ENCODE peak calls at places on chromosome X, in seven cellular contexts. C, T, B, O, G, I and J are unnamed samples.
A peak's percentile ranks its signal among the peaks of the same experiment; 100 is the strongest.

GRCh38 chrX:108811891-108812290 is 75.5 kb upstream of the IRS4 start:
- DNase-seq in C (no peak), T (no peak), B (no peak), O (no peak), G (no peak), I (no peak), J (no peak)

GRCh38 chrX:12956704-12957541 is 18.0 kb upstream of the TMSB4X start:
- DNase-seq in C (no peak), T (peak; percentile 69), B (peak; percentile 68), O (no peak), G (no peak), I (peak; percentile 4), J (no peak)

GRCh38 chrX:51837926-51838325 is 55.5 kb upstream of the MAGED1 start:
- DNase-seq in C (no peak), T (no peak), B (peak; percentile 42), O (peak; percentile 52), G (no peak), I (peak; percentile 20), J (no peak)

GRCh38 chrX:40371376-40371775 is 209.4 kb upstream of the ATP6AP2 start:
- DNase-seq in C (no peak), T (no peak), B (no peak), O (no peak), G (no peak), I (no peak), J (no peak)

GRCh38 chrX:16869393-16870094 is 618 bp downstream of the RBBP7 start:
- DNase-seq in C (peak; percentile 61), T (peak; percentile 9), B (no peak), O (no peak), G (no peak), I (peak; percentile 77), J (no peak)

GRCh38 chrX:39605183-39605582 is 492.6 kb downstream of the BCOR start:
- DNase-seq in C (no peak), T (no peak), B (no peak), O (no peak), G (no peak), I (peak; percentile 43), J (no peak)

GRCh38 chrX:137305404-137305803 is 260.5 kb upstream of the ZIC3 start:
- DNase-seq in C (no peak), T (no peak), B (no peak), O (no peak), G (no peak), I (no peak), J (no peak)

GRCh38 chrX:50613846-50614245 is 143.2 kb upstream of the DGKK start:
- DNase-seq in C (no peak), T (peak; percentile 12), B (peak; percentile 34), O (no peak), G (no peak), I (no peak), J (no peak)

GRCh38 chrX:1388651-1389050 is 3.3 kb downstream of the SLC25A6 start:
- DNase-seq in C (peak; percentile 23), T (no peak), B (no peak), O (no peak), G (no peak), I (no peak), J (no peak)

GRCh38 chrX:65148232-65148631 is 172.0 kb upstream of the ZC4H2 start:
- DNase-seq in C (no peak), T (no peak), B (no peak), O (no peak), G (no peak), I (no peak), J (no peak)

GRCh38 chrX:77446029-77446585 is 1.1 kb upstream of the FGF16 start:
- DNase-seq in C (no peak), T (no peak), B (no peak), O (no peak), G (no peak), I (no peak), J (no peak)

GRCh38 chrX:92260102-92260501 is 480.9 kb downstream of the PCDH11X start:
- DNase-seq in C (no peak), T (no peak), B (no peak), O (no peak), G (no peak), I (no peak), J (no peak)

GRCh38 chrX:42615161-42615563 is 162.8 kb downstream of the PPP1R2C start:
- DNase-seq in C (no peak), T (peak; percentile 36), B (no peak), O (no peak), G (no peak), I (no peak), J (no peak)

GRCh38 chrX:42619068-42619467 is 158.9 kb downstream of the PPP1R2C start:
- DNase-seq in C (no peak), T (no peak), B (no peak), O (no peak), G (no peak), I (no peak), J (no peak)

DNA sequence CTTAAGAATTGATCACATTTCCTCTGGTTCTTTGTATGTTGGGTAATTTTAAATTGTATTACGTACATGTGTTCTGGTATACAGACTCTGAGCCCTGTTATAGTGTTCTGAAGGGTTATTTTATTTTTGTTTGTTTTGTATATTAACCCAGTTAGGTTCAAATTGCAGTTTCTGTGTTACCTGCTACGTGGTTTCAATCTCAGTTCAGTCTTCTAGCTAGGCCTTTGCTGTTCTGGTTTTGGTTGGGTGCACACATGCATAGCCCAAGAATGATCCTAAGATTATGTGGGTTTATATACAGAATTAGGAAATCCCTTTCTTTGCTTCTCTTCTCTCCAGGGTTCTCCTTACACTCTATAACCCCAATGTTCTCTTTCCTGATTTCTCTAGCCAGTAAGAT is 161.0 kb downstream of the PPP1R2C start:
- DNase-seq in C (no peak), T (no peak), B (no peak), O (no peak), G (no peak), I (no peak), J (no peak)
- H3K27me3 ChIP-seq in C (no peaks in the 10 kb centered on the region), T (peaks cover 6% of the 10 kb centered on the region), B (no peaks in the 10 kb centered on the region), O (no peaks in the 10 kb centered on the region), G (no peaks in the 10 kb centered on the region), I (no peaks in the 10 kb centered on the region), J (no peaks in the 10 kb centered on the region)

GRCh38 chrX:135741192-135741715 is 26.7 kb downstream of the CT45A3 start:
- DNase-seq in C (no peak), T (no peak), B (no peak), O (no peak), G (no peak), I (no peak), J (no peak)

GRCh38 chrX:135740683-135741149 is 27.3 kb downstream of the CT45A3 start:
- DNase-seq in C (peak; percentile 58), T (no peak), B (no peak), O (no peak), G (no peak), I (peak; percentile 46), J (no peak)

DNA sequence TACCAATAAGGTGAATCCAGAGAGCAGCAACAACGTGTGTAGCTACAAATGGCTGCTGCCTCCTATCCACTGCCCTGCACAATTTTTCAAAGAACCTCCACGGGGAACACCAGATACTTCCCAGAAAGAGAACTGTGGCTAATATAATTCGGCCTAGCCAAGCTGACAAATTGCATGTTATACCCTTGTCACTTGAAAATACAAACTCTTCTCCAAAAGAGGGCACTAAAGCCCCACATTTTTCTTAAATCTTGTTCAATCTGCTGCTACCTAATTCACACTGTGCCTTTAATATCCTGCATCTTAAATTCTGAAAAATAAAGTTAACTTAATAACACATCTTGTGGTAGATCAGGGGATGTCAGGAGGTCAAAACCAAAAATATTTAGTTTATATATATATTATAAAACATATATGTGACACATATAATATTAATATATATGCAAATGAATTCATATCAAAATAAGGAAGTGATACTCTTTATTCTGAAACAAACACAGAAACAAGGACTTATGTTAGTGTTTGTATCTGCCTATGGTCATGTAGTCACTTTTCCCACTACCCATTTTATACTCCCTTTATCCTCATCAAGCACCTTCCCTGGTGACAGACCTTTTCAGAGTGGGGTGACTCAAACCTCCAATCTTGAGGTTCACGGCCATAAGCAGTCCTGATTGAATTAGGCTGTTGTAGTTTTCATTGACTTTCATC is 24.1 kb downstream of the CT45A1 start:
- DNase-seq in C (no peak), T (no peak), B (no peak), O (no peak), G (no peak), I (no peak), J (no peak)
- TF ChIP-seq CTCF in C (no peak), T (no peak), B (no peak), O (no peak), G (no peak), I (peak; percentile 14), J (no peak)

DNA sequence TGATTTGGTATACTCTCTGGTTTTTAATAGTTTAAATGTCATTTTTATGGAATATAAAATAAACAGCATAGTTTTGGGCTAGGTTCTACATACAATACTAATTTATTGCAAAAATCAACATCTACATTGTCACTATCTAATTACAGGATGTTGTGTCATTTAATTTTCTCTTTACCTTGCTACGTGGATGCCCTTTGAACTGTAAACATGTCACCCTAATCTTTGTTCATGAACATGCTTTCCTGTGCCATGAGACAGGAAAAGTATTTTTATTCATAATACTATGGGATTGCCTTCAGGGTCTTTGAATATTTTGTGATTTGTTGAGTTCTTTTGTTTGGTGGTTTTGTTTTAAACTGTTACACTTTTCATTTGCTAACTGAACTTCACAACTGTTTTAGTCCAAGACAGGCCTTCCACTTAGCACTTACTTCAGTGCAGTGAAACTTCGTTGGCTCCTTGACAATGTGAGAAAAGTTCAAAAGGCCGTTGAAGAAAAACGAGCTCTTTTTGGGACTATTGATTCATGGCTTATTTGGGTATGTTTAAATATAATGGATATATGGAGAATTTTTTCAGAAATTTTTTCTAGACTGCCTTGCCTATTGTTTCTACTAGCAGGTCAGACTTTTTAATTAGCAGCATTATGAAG is 40.9 kb downstream of the GK start:
- DNase-seq in C (no peak), T (no peak), B (no peak), O (no peak), G (no peak), I (no peak), J (no peak)
- H3K27me3 ChIP-seq in C (no peaks in the 10 kb centered on the region), T (no peaks in the 10 kb centered on the region), B (no peaks in the 10 kb centered on the region), O (no peaks in the 10 kb centered on the region), G (no peaks in the 10 kb centered on the region), I (no peaks in the 10 kb centered on the region), J (peaks cover 12% of the 10 kb centered on the region)

GRCh38 chrX:132769609-132770008 is 188.8 kb downstream of the HS6ST2 start:
- DNase-seq in C (no peak), T (no peak), B (no peak), O (no peak), G (no peak), I (no peak), J (no peak)
- TF ChIP-seq CTCF in C (no peak), T (no peak), B (no peak), O (no peak), G (no peak), I (no peak), J (no peak)